ENCODE peak calls at places on chromosomes 4 and X, in four cellular contexts. C, S, R and K are unnamed samples.
A peak's percentile ranks its signal among the peaks of the same experiment; 100 is the strongest.

GRCh38 chr4:41452484-41453225 is 85.3 kb upstream of the LIMCH1 start:
- DNase-seq in C (no peak), S (no peak), R (no peak), K (no peak)

GRCh38 chr4:120749445-120750151 is 172.9 kb downstream of the PRDM5 start:
- DNase-seq in C (no peak), R (no peak), S (no peak), K (peak; percentile 98)

GRCh38 chrX:48466696-48467095 is 3.4 kb downstream of the SLC38A5 start:
- DNase-seq in S (no peak), R (no peak), C (no peak), K (no peak)

GRCh38 chr4:25367004-25367621 is 9.9 kb upstream of the ANAPC4 start:
- DNase-seq in C (peak; percentile 52), R (no peak), S (peak; percentile 46), K (peak; percentile 58)

GRCh38 chr4:85741921-85742591 is 267.1 kb downstream of the ARHGAP24 start:
- DNase-seq in C (no peak), S (no peak), R (no peak), K (no peak)

GRCh38 chr4:38728651-38729141 is 54.1 kb downstream of the TLR10 start:
- DNase-seq in C (no peak), S (no peak), R (peak; percentile 77), K (no peak)

GRCh38 chrX:153406903-153407302 is 4.4 kb upstream of the ZFP92 start:
- DNase-seq in R (no peak), C (no peak), S (no peak), K (no peak)

GRCh38 chr4:7429601-7430078 is 5.1 kb downstream of the PSAPL1 start:
- DNase-seq in R (no peak), S (no peak), C (no peak), K (no peak)

GRCh38 chr4:169438057-169438480 is 167.3 kb upstream of the SH3RF1 start:
- DNase-seq in C (no peak), S (no peak), R (no peak), K (no peak)

GRCh38 chr4:177728361-177729152 is 286.3 kb upstream of the AGA start:
- DNase-seq in R (peak; percentile 89), S (no peak), C (peak; percentile 1), K (no peak)

GRCh38 chr4:115970859-115971258 is 857.4 kb upstream of the NDST4 start:
- DNase-seq in S (no peak), C (no peak), R (no peak), K (no peak)

GRCh38 chrX:11398785-11399184 is 105.6 kb downstream of the AMELX start:
- DNase-seq in S (no peak), C (peak; percentile 26), R (no peak), K (no peak)

GRCh38 chrX:132592880-132593279 is 104.0 kb upstream of the MBNL3 start:
- DNase-seq in C (peak; percentile 37), R (no peak), S (peak; percentile 49), K (peak; percentile 22)

GRCh38 chr4:114318309-114318708 is 280.3 kb upstream of the UGT8 start:
- DNase-seq in R (no peak), S (no peak), C (no peak), K (no peak)

GRCh38 chrX:102129473-102129872 is 4.0 kb downstream of the TCEAL2 start:
- DNase-seq in C (peak; percentile 24), R (no peak), S (no peak), K (peak; percentile 1)

GRCh38 chrX:74325130-74326059 is 21.4 kb downstream of the ZCCHC13 start:
- DNase-seq in C (no peak), S (peak; percentile 34), R (no peak), K (no peak)

GRCh38 chr4:96894621-96895020 is 1054.7 kb downstream of the PDHA2 start:
- DNase-seq in S (no peak), C (no peak), R (no peak), K (no peak)

GRCh38 chr4:88227734-88228133 is 56.6 kb downstream of the PPM1K start:
- DNase-seq in S (no peak), C (no peak), R (no peak), K (no peak)

GRCh38 chr4:31516520-31516919 is 796.4 kb downstream of the PCDH7 start:
- DNase-seq in C (no peak), S (no peak), R (no peak), K (no peak)

GRCh38 chr4:8090312-8090711 is 68.3 kb downstream of the ABLIM2 start:
- DNase-seq in R (no peak), C (peak; percentile 57), S (no peak), K (no peak)

GRCh38 chr4:72283357-72283756 is 251.6 kb downstream of the NPFFR2 start:
- DNase-seq in S (no peak), R (no peak), C (no peak), K (no peak)

GRCh38 chr4:70581980-70582379 is 10.1 kb upstream of the AMBN start:
- DNase-seq in S (no peak), C (no peak), R (no peak), K (no peak)

GRCh38 chr4:115711575-115711974 is 598.2 kb upstream of the NDST4 start:
- DNase-seq in S (peak; percentile 41), R (no peak), C (no peak), K (no peak)

GRCh38 chrX:283115-283845 is 2.1 kb downstream of the PLCXD1 start:
- DNase-seq in C (peak; percentile 94), S (peak; percentile 97), R (peak; percentile 60), K (peak; percentile 98)

GRCh38 chr4:128285085-128286023 is 2.3 kb downstream of the PGRMC2 start:
- DNase-seq in R (no peak), C (peak; percentile 85), S (no peak), K (no peak)

GRCh38 chr4:128283071-128283470 is 4.5 kb downstream of the PGRMC2 start:
- DNase-seq in C (no peak), R (no peak), S (no peak), K (no peak)

GRCh38 chr4:128282516-128282915 is 5.1 kb downstream of the PGRMC2 start:
- DNase-seq in R (no peak), C (no peak), S (no peak), K (no peak)

GRCh38 chr4:128286474-128287158 is 997 bp downstream of the PGRMC2 start:
- DNase-seq in S (peak; percentile 34), C (peak; percentile 73), R (peak; percentile 22), K (peak; percentile 58)

DNA sequence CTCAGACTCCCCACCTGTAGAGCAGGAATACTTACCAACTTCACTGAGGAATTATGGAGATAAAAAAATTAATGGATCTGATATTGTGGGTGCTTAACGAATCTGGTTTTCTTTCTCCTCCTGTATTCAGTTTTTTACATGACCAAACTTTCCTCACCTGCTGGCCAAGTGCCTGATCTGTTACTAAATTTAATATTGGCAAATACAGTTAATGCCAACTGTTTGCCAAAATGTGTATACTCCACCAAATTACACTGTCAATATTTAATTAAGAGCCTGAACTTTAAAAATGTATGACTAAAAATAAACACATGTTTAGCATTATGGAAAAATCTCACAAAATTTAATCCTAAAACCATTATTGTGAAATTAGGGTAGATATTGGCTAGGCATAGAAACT is 3.3 kb downstream of the PGRMC2 start:
- DNase-seq in R (no peak), S (no peak), C (no peak), K (no peak)
- TF ChIP-seq EZH2phosphoT487 in R (no peak), S (no peak), C (no peak), K (no peak)

GRCh38 chr4:36165256-36166005 is 78.9 kb downstream of the ARAP2 start:
- DNase-seq in R (no peak), S (no peak), C (no peak), K (no peak)
- TF ChIP-seq EZH2phosphoT487 in R (no peak), S (no peak), C (no peak), K (no peak)

GRCh38 chr4:302381-302780 is 2.9 kb downstream of the ZNF732 start:
- DNase-seq in R (no peak), C (no peak), S (no peak), K (no peak)

GRCh38 chr4:304987-305680 is at the start of gene ZNF732:
- DNase-seq in R (no peak), S (no peak), C (peak; percentile 84), K (no peak)

DNA sequence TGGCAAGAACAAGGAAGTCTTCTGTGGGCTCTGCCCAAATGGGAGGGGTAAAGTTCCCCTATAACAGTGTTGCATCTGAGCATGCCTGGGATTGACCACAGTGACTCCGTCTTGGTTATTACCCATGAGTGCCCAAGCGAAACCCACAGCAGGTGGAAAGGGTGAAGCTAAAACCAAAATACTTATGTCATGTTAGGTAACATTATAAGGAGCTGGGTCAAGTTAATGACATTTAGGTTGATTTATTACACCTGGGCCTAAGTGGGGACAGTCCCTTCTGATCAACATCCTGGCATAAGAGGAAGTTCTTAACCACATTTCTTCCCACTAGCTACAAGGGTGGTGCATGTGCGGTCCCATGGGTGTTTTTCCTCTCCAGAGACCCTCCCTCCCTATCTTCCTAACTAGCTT is 1.3 kb upstream of the ZNF732 start:
- DNase-seq in C (no peak), S (no peak), R (no peak), K (peak; percentile 99)
- TF ChIP-seq EZH2phosphoT487 in C (no peak), S (no peak), R (no peak), K (peak; percentile 69)

DNA sequence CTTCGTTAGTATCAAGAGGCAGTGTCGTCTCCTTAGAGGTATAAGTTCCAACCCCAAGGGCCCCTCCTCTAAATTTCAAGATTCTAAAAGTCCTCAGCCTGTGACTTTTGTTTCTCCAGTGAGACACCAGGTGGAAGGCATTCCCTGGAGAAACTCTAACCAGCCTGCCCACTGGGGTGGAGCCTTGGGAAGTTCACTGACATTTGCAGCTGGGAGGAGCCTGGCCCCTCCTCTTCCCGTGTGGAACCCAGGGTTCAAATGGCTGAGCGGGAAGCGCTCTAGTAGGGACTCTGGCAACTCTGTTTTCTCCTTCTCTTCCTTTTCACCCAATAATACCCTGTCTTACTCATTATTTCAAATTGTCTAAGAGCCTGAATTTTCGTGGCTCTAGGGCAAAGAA is 325.0 kb downstream of the TLL1 start:
- DNase-seq in C (no peak), S (no peak), R (no peak), K (no peak)
- TF ChIP-seq EZH2phosphoT487 in C (no peak), S (no peak), R (no peak), K (no peak)